ENCODE peak calls at places on chromosomes 7 and 10, in six cellular contexts. G is testis, F is body of pancreas, M is pancreas, V is substantia nigra, Q is tibial nerve. L is an unnamed sample.

GRCh38 chr10:13681095-13681494 is 94.3 kb downstream of the PRPF18 start:
- DNase-seq in Q (no peak), V (no peak), F (no peak), G (no peak), M (no peak), L (no peak)

GRCh38 chr10:45063605-45064231 is 63.0 kb downstream of the ZNF22 start:
- DNase-seq in G (no peak), V (no peak), Q (no peak), M (no peak), F (no peak), L (no peak)

GRCh38 chr10:71647526-71648354 is 71.8 kb downstream of the C10orf105 start:
- DNase-seq in F (no peak), G (no peak), M (no peak), V (no peak), Q (no peak), L (no peak)

GRCh38 chr7:30717181-30717580 is 34.8 kb upstream of the INMT start:
- DNase-seq in F (no peak), G (no peak), V (no peak), M (no peak), Q (no peak), L (no peak)

GRCh38 chr7:30984359-30985107 is 20.8 kb downstream of the GHRHR start:
- DNase-seq in M (no peak), G (no peak), F (no peak), V (no peak), Q (no peak), L (no peak)

GRCh38 chr10:58660577-58661255 is 148.0 kb downstream of the BICC1 start:
- DNase-seq in F (no peak), Q (no peak), G (no peak), V (no peak), M (no peak), L (peak)

GRCh38 chr7:143909863-143910262 is 7.9 kb upstream of the TCAF1 start:
- DNase-seq in M (no peak), G (no peak), F (no peak), Q (no peak), V (no peak), L (no peak)

GRCh38 chr10:114653926-114654325 is 4.1 kb downstream of the ABLIM1 start:
- DNase-seq in F (no peak), M (no peak), Q (no peak), G (no peak), V (no peak), L (no peak)

DNA sequence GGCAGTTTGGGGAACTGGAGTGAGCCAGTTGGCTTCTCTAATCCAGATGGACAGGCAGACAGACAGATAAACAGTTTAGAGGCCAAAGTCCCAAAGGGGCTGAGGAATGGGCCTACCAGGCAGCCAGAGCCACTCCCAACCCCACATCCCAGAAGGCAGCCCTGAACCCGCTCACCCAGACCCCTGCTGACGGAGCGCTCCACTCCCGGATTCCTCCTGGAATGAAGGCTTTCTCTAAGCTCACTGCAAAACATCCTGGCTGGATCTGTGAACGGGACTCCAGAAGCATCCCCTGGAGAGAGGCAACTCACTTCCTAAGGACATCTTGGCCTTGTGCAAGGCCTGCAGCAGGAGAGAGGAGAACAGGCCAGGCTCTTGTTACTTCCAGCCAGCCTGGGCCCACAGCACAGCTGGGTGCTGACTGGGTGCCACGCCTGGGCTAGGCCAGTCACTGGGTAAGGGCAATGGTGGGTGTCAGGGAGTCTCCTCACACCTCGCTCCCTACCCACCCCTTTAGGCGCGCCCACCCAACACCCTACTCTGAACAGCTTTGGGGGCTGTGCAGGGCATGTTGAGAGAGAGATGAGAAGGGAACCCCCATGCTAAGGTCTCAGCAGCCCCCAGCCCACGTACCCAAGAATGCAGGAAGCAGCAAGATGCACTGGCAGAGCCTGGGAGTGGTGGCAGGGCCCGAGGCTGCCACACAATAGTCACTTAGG is 168.6 kb upstream of the ZMIZ1 start:
- DNase-seq in G (peak), V (no peak), F (no peak), M (no peak), Q (peak), L (peak)
- H3K27ac ChIP-seq in G (no peak), V (no peak), F (no peak), M (no peak), Q (peak), L (no peak)

DNA sequence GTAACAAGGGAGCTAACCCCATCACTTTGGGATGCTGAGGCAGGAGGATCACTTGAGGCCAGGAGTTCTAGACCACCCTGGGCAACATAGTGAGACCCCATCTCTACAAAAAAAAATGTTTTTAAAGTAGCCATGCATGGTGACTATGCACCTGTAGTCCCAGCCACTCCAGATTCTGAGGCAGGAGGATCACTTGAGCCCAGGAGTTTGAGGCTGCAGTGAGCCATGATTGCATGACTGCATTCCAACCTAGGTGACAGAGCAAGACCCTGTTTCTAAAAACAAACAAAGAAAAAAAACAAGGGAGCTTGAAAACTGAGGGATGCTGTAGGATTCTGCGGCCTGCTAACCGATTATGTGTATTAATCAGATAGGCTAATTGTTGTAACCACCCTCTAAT is 4.9 kb downstream of the KIAA1217 start:
- DNase-seq in G (no peak), Q (no peak), V (no peak), F (no peak), M (no peak), L (no peak)
- H3K27ac ChIP-seq in G (no peak), Q (peak), V (no peak), F (peak), M (peak), L (no peak)

GRCh38 chr10:60944910-60945297 is 919 bp upstream of the RHOBTB1 start:
- DNase-seq in F (no peak), G (no peak), V (no peak), M (no peak), Q (no peak), L (no peak)

GRCh38 chr10:60942134-60942533 is 1.9 kb downstream of the RHOBTB1 start:
- DNase-seq in Q (no peak), M (no peak), G (no peak), F (no peak), V (no peak), L (no peak)

GRCh38 chr10:60943372-60944158 is 420 bp downstream of the RHOBTB1 start:
- DNase-seq in V (peak), F (peak), M (peak), Q (peak), G (peak), L (peak)

GRCh38 chr10:60944159-60944909 is at the start of gene RHOBTB1:
- DNase-seq in F (peak), V (peak), G (peak), Q (peak), M (peak), L (peak)

GRCh38 chr10:60942604-60943269 is 1.2 kb downstream of the RHOBTB1 start:
- DNase-seq in G (peak), V (peak), F (peak), Q (no peak), M (peak), L (peak)
- H3K27ac ChIP-seq in G (peak), V (peak), F (peak), Q (peak), M (peak), L (no peak)

GRCh38 chr7:127887096-127887495 is 144.1 kb downstream of the LRRC4 start:
- DNase-seq in V (no peak), Q (no peak), M (no peak), F (no peak), G (no peak), L (no peak)

GRCh38 chr7:127885843-127886242 is 145.4 kb downstream of the LRRC4 start:
- DNase-seq in F (peak), V (no peak), Q (no peak), G (no peak), M (no peak), L (no peak)

GRCh38 chr7:127885222-127885772 is 145.9 kb downstream of the LRRC4 start:
- DNase-seq in V (no peak), G (no peak), F (no peak), M (no peak), Q (no peak), L (no peak)

GRCh38 chr7:127887631-127888030 is 143.6 kb downstream of the LRRC4 start:
- DNase-seq in Q (no peak), M (no peak), F (no peak), G (no peak), V (no peak), L (no peak)

DNA sequence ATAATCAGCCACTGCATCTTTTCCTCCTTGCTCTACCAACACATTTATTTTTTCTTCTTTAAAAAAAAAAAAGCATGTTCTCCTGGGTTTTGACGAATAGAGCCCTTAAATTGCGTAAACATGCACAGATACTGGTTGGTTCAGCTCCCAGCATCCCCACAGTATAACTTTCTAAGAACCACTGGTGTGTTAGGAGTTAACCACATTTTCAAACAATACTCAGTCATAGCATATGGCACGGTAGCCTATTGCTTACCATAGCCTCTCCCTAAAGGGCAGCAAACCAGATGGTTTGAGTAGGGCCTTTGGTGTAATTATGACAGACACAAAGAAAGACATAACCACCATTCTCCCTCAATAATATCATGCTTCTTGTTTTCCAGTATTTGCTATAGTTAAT is 145.0 kb downstream of the LRRC4 start:
- DNase-seq in G (no peak), M (no peak), V (no peak), F (no peak), Q (no peak), L (no peak)
- H3K27ac ChIP-seq in G (no peak), M (peak), V (peak), F (no peak), Q (peak), L (peak)

DNA sequence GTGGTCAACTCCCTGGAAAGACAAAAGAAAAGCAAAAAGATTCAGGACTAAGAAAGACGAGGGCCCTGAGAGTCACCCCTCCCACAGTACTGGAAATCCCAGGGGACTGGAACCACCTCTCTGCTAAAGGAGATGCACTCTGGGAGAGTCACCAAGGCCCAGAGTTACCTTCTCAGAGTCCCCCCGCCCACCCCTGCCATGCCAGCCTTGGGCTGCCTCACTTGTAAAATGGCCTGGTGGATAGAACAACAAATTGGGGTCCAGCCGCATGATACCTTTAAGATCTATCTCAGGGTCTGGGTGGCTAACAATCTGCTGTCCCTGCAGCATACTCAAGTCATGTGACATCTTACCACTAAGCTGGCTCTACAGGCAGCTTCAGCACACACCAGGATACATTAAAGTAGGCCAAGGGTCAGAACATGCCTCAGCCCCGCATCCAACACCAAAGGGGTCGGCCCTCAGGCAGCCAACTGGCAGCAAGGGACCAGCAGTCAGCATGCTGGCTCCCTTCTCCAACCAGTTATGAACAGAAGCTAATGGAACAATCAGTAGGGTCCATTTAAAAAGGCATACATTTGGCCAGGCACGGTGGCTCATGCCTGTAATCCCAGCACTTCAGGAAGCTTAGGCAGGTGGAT is 37.2 kb downstream of the FAM53B start:
- DNase-seq in Q (no peak), G (no peak), M (no peak), V (no peak), F (no peak), L (no peak)
- H3K27ac ChIP-seq in Q (peak), G (peak), M (no peak), V (peak), F (no peak), L (no peak)

DNA sequence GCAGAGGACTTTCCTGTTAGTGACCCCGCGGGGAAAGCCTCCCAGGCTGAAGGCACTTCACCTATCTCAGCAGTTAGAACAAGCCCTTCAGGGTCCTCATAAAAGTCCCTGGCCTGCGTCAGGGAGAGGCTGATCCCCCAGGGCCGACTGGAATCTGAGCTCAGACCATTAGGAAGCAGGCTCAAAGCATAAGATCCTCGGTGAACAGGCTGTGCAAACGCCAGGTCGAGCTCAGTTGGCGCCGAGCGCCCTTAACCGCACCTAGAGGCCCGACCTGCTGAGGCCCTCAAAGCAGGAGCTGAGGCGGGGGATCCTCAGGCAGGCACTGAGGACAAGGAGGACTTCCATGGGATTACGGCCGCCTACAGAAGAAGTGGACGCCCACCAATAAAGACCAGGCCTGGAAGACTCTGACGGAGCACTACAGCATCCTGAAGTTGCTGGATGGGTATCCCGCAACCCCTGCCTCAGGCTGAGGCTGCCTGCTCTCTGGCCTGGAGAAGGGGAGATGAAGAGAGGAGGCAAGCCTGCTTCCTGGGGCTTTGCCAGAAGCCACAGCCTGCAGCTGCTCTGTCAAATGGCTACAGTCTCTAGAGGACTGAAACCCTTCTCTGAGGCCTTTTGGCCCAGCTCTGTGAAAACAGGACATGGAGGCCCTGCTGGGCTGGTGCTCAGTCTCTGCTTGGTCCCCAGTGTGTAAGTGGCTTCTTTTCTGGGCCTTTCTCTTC is 29.9 kb downstream of the LIPJ start:
- DNase-seq in V (no peak), M (no peak), Q (peak), G (peak), F (no peak), L (peak)
- H3K27ac ChIP-seq in V (no peak), M (no peak), Q (no peak), G (no peak), F (no peak), L (peak)

GRCh38 chr10:92737484-92737883 is 47.7 kb downstream of the HHEX start:
- DNase-seq in Q (no peak), M (no peak), F (no peak), V (no peak), G (no peak), L (no peak)

GRCh38 chr10:92740762-92741161 is 51.0 kb downstream of the HHEX start:
- DNase-seq in V (no peak), G (no peak), Q (no peak), F (no peak), M (no peak), L (no peak)

GRCh38 chr10:92747600-92747999 is 57.8 kb downstream of the HHEX start:
- DNase-seq in G (no peak), M (no peak), F (no peak), Q (no peak), V (no peak), L (no peak)

GRCh38 chr10:92747066-92747465 is 57.3 kb downstream of the HHEX start:
- DNase-seq in M (no peak), V (no peak), F (no peak), Q (no peak), G (no peak), L (no peak)

GRCh38 chr10:92742331-92743228 is 52.8 kb downstream of the HHEX start:
- DNase-seq in M (peak), G (no peak), F (no peak), Q (no peak), V (no peak), L (no peak)
- H3K27ac ChIP-seq in M (no peak), G (no peak), F (no peak), Q (no peak), V (no peak), L (no peak)

DNA sequence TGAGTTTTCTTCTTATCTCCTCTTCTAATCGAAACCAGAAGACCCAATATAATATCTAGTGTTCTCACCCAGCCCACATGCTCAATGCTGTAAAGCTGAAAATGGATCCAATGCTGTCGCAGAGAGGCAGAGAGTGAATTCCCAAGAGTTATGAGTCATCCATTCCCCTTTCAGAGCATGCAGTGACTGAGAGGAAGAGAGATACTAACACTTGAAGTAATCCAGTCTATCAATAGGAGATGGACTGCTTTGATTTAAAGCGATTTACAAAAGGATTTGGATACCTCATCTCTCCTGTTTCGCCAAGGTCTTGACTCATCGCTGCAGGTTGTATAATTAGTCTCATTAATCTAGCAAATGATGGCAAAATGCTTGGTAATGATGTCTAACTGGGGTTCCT is 41.5 kb upstream of the PRKCQ start:
- DNase-seq in Q (no peak), V (no peak), F (no peak), M (no peak), G (no peak), L (no peak)
- H3K27ac ChIP-seq in Q (no peak), V (no peak), F (no peak), M (no peak), G (no peak), L (no peak)

DNA sequence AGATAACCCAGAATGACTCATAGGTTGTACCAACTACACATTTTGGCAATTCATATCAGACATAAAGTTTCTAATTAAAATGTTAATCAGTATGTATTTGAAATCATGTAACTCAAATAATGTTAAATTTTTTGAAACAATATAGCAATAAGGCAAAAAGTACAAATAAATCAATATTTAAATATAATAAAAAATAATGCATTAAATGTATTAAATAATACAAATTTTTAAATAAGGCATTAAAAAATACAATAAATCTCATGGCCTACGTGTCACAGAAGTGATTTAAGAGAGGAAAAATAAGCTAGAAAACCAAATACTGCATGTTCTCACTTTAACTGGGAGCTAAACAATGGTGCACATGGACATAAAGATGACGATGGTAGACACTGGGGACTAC is 9.1 kb downstream of the PON2 start:
- DNase-seq in M (no peak), V (no peak), Q (no peak), F (no peak), G (no peak), L (no peak)
- H3K27ac ChIP-seq in M (no peak), V (no peak), Q (no peak), F (no peak), G (no peak), L (no peak)

L was measured in cardiac muscle cell.